ENCODE peak calls at places on chromosomes 1 and 21, in five cellular contexts. One of them, this sample, is unnamed.

GRCh38 chr1:163093169-163093568 is 24.0 kb downstream of the RGS4 start:
- DNase-seq in Calu3: no peak
- DNase-seq in adrenal gland: no peak
- DNase-seq in A549: no peak
- DNase-seq in HCT116: no peak
- DNase-seq in this sample: no peak

GRCh38 chr1:195202271-195202670 is 1406.0 kb downstream of the KCNT2 start:
- DNase-seq in Calu3: no peak
- DNase-seq in adrenal gland: no peak
- DNase-seq in A549: no peak
- DNase-seq in HCT116: no peak
- DNase-seq in this sample: no peak

GRCh38 chr21:28397040-28397439 is 595.6 kb downstream of the LTN1 start:
- DNase-seq in Calu3: no peak
- DNase-seq in adrenal gland: no peak
- DNase-seq in A549: no peak
- DNase-seq in HCT116: no peak
- DNase-seq in this sample: no peak

GRCh38 chr1:62321438-62321837 is 2.2 kb upstream of the KANK4 start:
- DNase-seq in Calu3: no peak
- DNase-seq in adrenal gland: no peak
- DNase-seq in A549: peak; percentile 55
- DNase-seq in HCT116: peak; percentile 39
- DNase-seq in this sample: no peak

GRCh38 chr1:116826818-116827606 is 72.8 kb downstream of the CD2 start:
- DNase-seq in Calu3: peak; percentile 1
- DNase-seq in adrenal gland: no peak
- DNase-seq in A549: no peak
- DNase-seq in HCT116: no peak
- DNase-seq in this sample: peak; percentile 81

GRCh38 chr1:25695991-25696330 is 79.4 kb downstream of the MAN1C1 start:
- DNase-seq in Calu3: no peak
- DNase-seq in adrenal gland: peak; percentile 91
- DNase-seq in A549: peak; percentile 33
- DNase-seq in HCT116: no peak
- DNase-seq in this sample: no peak

GRCh38 chr1:210347112-210347511 is 18.4 kb downstream of the HHAT start:
- DNase-seq in Calu3: no peak
- DNase-seq in adrenal gland: no peak
- DNase-seq in A549: no peak
- DNase-seq in HCT116: no peak
- DNase-seq in this sample: peak; percentile 42

GRCh38 chr1:172699111-172699510 is 40.2 kb downstream of the FASLG start:
- DNase-seq in Calu3: no peak
- DNase-seq in adrenal gland: no peak
- DNase-seq in A549: no peak
- DNase-seq in HCT116: no peak
- DNase-seq in this sample: no peak

GRCh38 chr1:23108918-23109533 is 59.6 kb downstream of the LUZP1 start:
- DNase-seq in Calu3: no peak
- DNase-seq in adrenal gland: no peak
- DNase-seq in A549: no peak
- DNase-seq in HCT116: peak; percentile 60
- DNase-seq in this sample: no peak

GRCh38 chr1:7223334-7224080 is 438.3 kb downstream of the CAMTA1 start:
- DNase-seq in Calu3: no peak
- DNase-seq in adrenal gland: no peak
- DNase-seq in A549: peak; percentile 64
- DNase-seq in HCT116: no peak
- DNase-seq in this sample: no peak

GRCh38 chr1:162094271-162094670 is 24.8 kb downstream of the NOS1AP start:
- DNase-seq in Calu3: no peak
- DNase-seq in adrenal gland: no peak
- DNase-seq in A549: no peak
- DNase-seq in HCT116: no peak
- DNase-seq in this sample: no peak

GRCh38 chr1:209844695-209845404 is 17.1 kb downstream of the UTP25 start:
- DNase-seq in Calu3: no peak
- DNase-seq in adrenal gland: no peak
- DNase-seq in A549: no peak
- DNase-seq in HCT116: no peak
- DNase-seq in this sample: no peak

GRCh38 chr1:209805875-209806760 is at the start of gene IRF6:
- DNase-seq in Calu3: peak; percentile 98
- DNase-seq in adrenal gland: peak; percentile 90
- DNase-seq in A549: peak; percentile 33
- DNase-seq in HCT116: peak; percentile 88
- DNase-seq in this sample: peak; percentile 86

GRCh38 chr1:54619749-54620148 is 3.6 kb downstream of the FAM151A start:
- DNase-seq in Calu3: no peak
- DNase-seq in adrenal gland: no peak
- DNase-seq in A549: no peak
- DNase-seq in HCT116: no peak
- DNase-seq in this sample: no peak

GRCh38 chr1:171251042-171251740 is 2.9 kb downstream of the FMO1 start:
- DNase-seq in Calu3: peak; percentile 15
- DNase-seq in adrenal gland: no peak
- DNase-seq in A549: no peak
- DNase-seq in HCT116: peak; percentile 23
- DNase-seq in this sample: no peak

GRCh38 chr21:44489962-44490361 is 34.7 kb downstream of the LRRC3 start:
- DNase-seq in Calu3: no peak
- DNase-seq in adrenal gland: no peak
- DNase-seq in A549: no peak
- DNase-seq in HCT116: peak; percentile 8
- DNase-seq in this sample: no peak
- TF ChIP-seq CTCF in Calu3: no peak
- TF ChIP-seq CTCF in adrenal gland: no peak
- TF ChIP-seq CTCF in A549: no peak
- TF ChIP-seq CTCF in HCT116: peak; percentile 62
- TF ChIP-seq CTCF in this sample: peak; percentile 4

DNA sequence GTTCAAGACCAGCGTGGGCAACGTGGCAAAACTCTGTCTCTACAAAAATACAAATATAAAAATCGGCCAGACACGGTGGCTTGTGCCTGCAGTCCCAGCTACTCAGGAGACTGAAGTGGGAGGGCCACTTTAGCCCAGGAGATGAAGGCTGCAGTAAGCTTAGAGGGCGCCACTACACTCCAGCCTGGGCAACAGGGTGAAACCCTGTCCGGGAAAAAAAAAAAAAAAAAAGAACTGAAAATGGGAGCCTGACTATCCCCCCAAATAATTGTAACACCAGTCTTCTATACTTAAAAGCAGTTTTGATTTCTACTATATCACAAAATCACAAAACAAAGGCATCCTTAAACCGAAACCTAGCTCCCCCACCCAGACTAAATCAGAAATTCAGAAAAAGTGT is 60.3 kb downstream of the CDC42BPA start:
- DNase-seq in Calu3: no peak
- DNase-seq in adrenal gland: no peak
- DNase-seq in A549: no peak
- DNase-seq in HCT116: no peak
- DNase-seq in this sample: no peak
- TF ChIP-seq CTCF in Calu3: no peak
- TF ChIP-seq CTCF in adrenal gland: no peak
- TF ChIP-seq CTCF in A549: peak; percentile 11
- TF ChIP-seq CTCF in HCT116: peak; percentile 46
- TF ChIP-seq CTCF in this sample: no peak

GRCh38 chr1:94218332-94218731 is 19.1 kb downstream of the ARHGAP29 start:
- DNase-seq in Calu3: no peak
- DNase-seq in adrenal gland: no peak
- DNase-seq in A549: no peak
- DNase-seq in HCT116: no peak
- DNase-seq in this sample: no peak
- TF ChIP-seq CTCF in Calu3: no peak
- TF ChIP-seq CTCF in adrenal gland: no peak
- TF ChIP-seq CTCF in A549: no peak
- TF ChIP-seq CTCF in HCT116: no peak
- TF ChIP-seq CTCF in this sample: no peak

GRCh38 chr1:36703526-36704208 is 221.0 kb upstream of the CSF3R start:
- DNase-seq in Calu3: peak; percentile 87
- DNase-seq in adrenal gland: peak; percentile 68
- DNase-seq in A549: peak; percentile 75
- DNase-seq in HCT116: peak; percentile 58
- DNase-seq in this sample: peak; percentile 85
- TF ChIP-seq CTCF in Calu3: peak; percentile 71
- TF ChIP-seq CTCF in adrenal gland: peak; percentile 80
- TF ChIP-seq CTCF in A549: peak; percentile 63
- TF ChIP-seq CTCF in HCT116: peak; percentile 97
- TF ChIP-seq CTCF in this sample: peak; percentile 98

GRCh38 chr21:42652527-42653491 is 612 bp upstream of the PDE9A start:
- DNase-seq in Calu3: peak; percentile 74
- DNase-seq in adrenal gland: peak; percentile 91
- DNase-seq in A549: peak; percentile 47
- DNase-seq in HCT116: no peak
- DNase-seq in this sample: peak; percentile 45
- TF ChIP-seq CTCF in Calu3: peak; percentile 46
- TF ChIP-seq CTCF in adrenal gland: peak; percentile 80
- TF ChIP-seq CTCF in A549: peak; percentile 16
- TF ChIP-seq CTCF in HCT116: peak; percentile 45
- TF ChIP-seq CTCF in this sample: no peak

GRCh38 chr1:912740-913301 is 10.9 kb upstream of the SAMD11 start:
- DNase-seq in Calu3: peak; percentile 34
- DNase-seq in adrenal gland: peak; percentile 13
- DNase-seq in A549: peak; percentile 52
- DNase-seq in HCT116: no peak
- DNase-seq in this sample: no peak
- TF ChIP-seq CTCF in Calu3: no peak
- TF ChIP-seq CTCF in adrenal gland: no peak
- TF ChIP-seq CTCF in A549: no peak
- TF ChIP-seq CTCF in HCT116: peak; percentile 26
- TF ChIP-seq CTCF in this sample: no peak

DNA sequence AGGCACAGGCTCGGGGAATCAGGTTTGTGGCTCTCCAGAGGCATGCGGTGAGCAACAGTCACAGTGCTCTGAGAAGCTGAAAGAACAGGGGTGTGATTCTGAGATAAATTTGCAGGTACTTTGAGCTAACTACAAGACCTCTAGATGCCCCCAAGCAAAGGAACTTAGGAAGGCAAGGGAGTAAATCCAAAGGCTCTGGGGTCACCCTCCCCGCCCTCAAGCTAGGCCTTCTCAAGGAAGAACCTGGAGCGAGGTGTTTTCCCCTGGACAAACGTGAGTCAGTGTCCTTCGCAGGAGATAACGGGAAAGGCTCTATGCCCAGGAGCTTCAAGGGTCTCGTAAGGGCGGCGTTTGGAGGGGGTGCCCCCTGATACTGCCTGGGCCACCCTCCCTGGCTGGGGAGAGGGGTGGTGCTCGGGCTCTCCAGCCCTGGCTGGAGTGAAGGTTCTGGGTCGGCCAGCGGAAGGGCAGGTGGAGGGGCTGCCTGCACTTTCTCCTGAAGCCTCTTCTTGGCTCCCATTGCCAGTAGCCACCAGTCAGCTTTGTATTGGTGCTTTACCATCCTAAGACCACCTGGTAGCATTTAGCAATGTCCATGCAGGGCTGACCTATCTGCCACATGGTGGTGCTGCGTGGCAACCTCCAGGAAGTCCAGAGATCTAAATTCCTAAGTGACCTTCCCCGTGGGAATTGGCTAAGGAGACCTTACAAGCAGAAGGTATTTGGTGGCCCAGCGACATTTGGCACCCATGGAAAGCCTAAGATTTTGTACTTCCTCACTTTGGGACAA is 44.0 kb downstream of the GPR161 start:
- DNase-seq in Calu3: peak; percentile 37
- DNase-seq in adrenal gland: no peak
- DNase-seq in A549: no peak
- DNase-seq in HCT116: peak; percentile 19
- DNase-seq in this sample: no peak
- TF ChIP-seq CTCF in Calu3: peak; percentile 42
- TF ChIP-seq CTCF in adrenal gland: no peak
- TF ChIP-seq CTCF in A549: peak; percentile 43
- TF ChIP-seq CTCF in HCT116: peak; percentile 35
- TF ChIP-seq CTCF in this sample: peak; percentile 34

GRCh38 chr1:58816072-58816746 is 32.4 kb upstream of the JUN start:
- DNase-seq in Calu3: peak; percentile 93
- DNase-seq in adrenal gland: peak; percentile 90
- DNase-seq in A549: peak; percentile 66
- DNase-seq in HCT116: peak; percentile 51
- DNase-seq in this sample: peak; percentile 95
- TF ChIP-seq CTCF in Calu3: no peak
- TF ChIP-seq CTCF in adrenal gland: no peak
- TF ChIP-seq CTCF in A549: no peak
- TF ChIP-seq CTCF in HCT116: no peak
- TF ChIP-seq CTCF in this sample: peak; percentile 41